ENCODE peak calls at places on chromosomes 2 and 18, in seven cellular contexts. One of them, this sample, is unnamed.

GRCh38 chr2:111948832-111949231 is 50.4 kb downstream of the MERTK start:
- DNase-seq in neuronal stem cell: no peak
- DNase-seq in IMR-90: no peak
- DNase-seq in H9: no peak
- DNase-seq in trophoblast cell: no peak
- DNase-seq in mesenchymal stem cell: no peak
- DNase-seq in H1: no peak
- DNase-seq in this sample: no peak

GRCh38 chr2:38532366-38532765 is 70.4 kb downstream of the HNRNPLL start:
- DNase-seq in H1: no peak
- DNase-seq in neuronal stem cell: no peak
- DNase-seq in mesenchymal stem cell: no peak
- DNase-seq in H9: no peak
- DNase-seq in IMR-90: no peak
- DNase-seq in trophoblast cell: no peak
- DNase-seq in this sample: no peak

GRCh38 chr2:49255325-49256023 is 101.2 kb upstream of the FSHR start:
- DNase-seq in H9: no peak
- DNase-seq in mesenchymal stem cell: no peak
- DNase-seq in H1: no peak
- DNase-seq in trophoblast cell: no peak
- DNase-seq in IMR-90: no peak
- DNase-seq in neuronal stem cell: no peak
- DNase-seq in this sample: no peak

GRCh38 chr2:181312515-181312927 is 144.7 kb upstream of the ITGA4 start:
- DNase-seq in neuronal stem cell: no peak
- DNase-seq in H9: no peak
- DNase-seq in IMR-90: no peak
- DNase-seq in trophoblast cell: no peak
- DNase-seq in H1: no peak
- DNase-seq in mesenchymal stem cell: no peak
- DNase-seq in this sample: no peak

GRCh38 chr2:201827621-201828020 is 21.3 kb downstream of the CDK15 start:
- DNase-seq in H1: no peak
- DNase-seq in neuronal stem cell: no peak
- DNase-seq in H9: no peak
- DNase-seq in IMR-90: peak; percentile 75
- DNase-seq in mesenchymal stem cell: no peak
- DNase-seq in trophoblast cell: no peak
- DNase-seq in this sample: no peak

GRCh38 chr2:70995227-70995729 is 605 bp upstream of the TEX261 start:
- DNase-seq in trophoblast cell: peak; percentile 54
- DNase-seq in H1: no peak
- DNase-seq in mesenchymal stem cell: peak; percentile 51
- DNase-seq in H9: peak; percentile 52
- DNase-seq in neuronal stem cell: peak; percentile 21
- DNase-seq in IMR-90: peak; percentile 17
- DNase-seq in this sample: peak; percentile 74

GRCh38 chr2:220855296-220855695 is 716.8 kb downstream of the EPHA4 start:
- DNase-seq in IMR-90: peak; percentile 57
- DNase-seq in trophoblast cell: no peak
- DNase-seq in mesenchymal stem cell: peak; percentile 64
- DNase-seq in neuronal stem cell: no peak
- DNase-seq in H1: no peak
- DNase-seq in H9: no peak
- DNase-seq in this sample: no peak

GRCh38 chr2:146615778-146616177 is 1229.1 kb upstream of the ACVR2A start:
- DNase-seq in mesenchymal stem cell: no peak
- DNase-seq in H9: no peak
- DNase-seq in IMR-90: no peak
- DNase-seq in trophoblast cell: no peak
- DNase-seq in H1: no peak
- DNase-seq in neuronal stem cell: no peak
- DNase-seq in this sample: no peak

GRCh38 chr2:207315131-207315530 is 149.4 kb upstream of the KLF7 start:
- DNase-seq in neuronal stem cell: no peak
- DNase-seq in mesenchymal stem cell: no peak
- DNase-seq in trophoblast cell: no peak
- DNase-seq in H1: no peak
- DNase-seq in H9: no peak
- DNase-seq in IMR-90: peak; percentile 44
- DNase-seq in this sample: no peak

GRCh38 chr18:23307567-23308295 is 145.4 kb upstream of the RIOK3 start:
- DNase-seq in IMR-90: peak; percentile 58
- DNase-seq in H9: no peak
- DNase-seq in mesenchymal stem cell: peak; percentile 89
- DNase-seq in H1: no peak
- DNase-seq in neuronal stem cell: no peak
- DNase-seq in trophoblast cell: peak; percentile 80
- DNase-seq in this sample: no peak

GRCh38 chr2:196464311-196464710 is 175.2 kb upstream of the CCDC150 start:
- DNase-seq in H1: no peak
- DNase-seq in mesenchymal stem cell: no peak
- DNase-seq in neuronal stem cell: no peak
- DNase-seq in IMR-90: peak; percentile 26
- DNase-seq in trophoblast cell: no peak
- DNase-seq in H9: no peak
- DNase-seq in this sample: no peak

GRCh38 chr2:238584617-238585016 is 157.9 kb downstream of the ASB1 start:
- DNase-seq in IMR-90: no peak
- DNase-seq in neuronal stem cell: no peak
- DNase-seq in H1: no peak
- DNase-seq in H9: no peak
- DNase-seq in trophoblast cell: no peak
- DNase-seq in mesenchymal stem cell: no peak
- DNase-seq in this sample: no peak

GRCh38 chr2:42598656-42599267 is 30.3 kb downstream of the MTA3 start:
- DNase-seq in trophoblast cell: no peak
- DNase-seq in H1: no peak
- DNase-seq in neuronal stem cell: no peak
- DNase-seq in H9: no peak
- DNase-seq in mesenchymal stem cell: no peak
- DNase-seq in IMR-90: no peak
- DNase-seq in this sample: peak; percentile 47

GRCh38 chr18:47975701-47976100 is 45.2 kb upstream of the SMAD2 start:
- DNase-seq in H9: no peak
- DNase-seq in H1: no peak
- DNase-seq in IMR-90: no peak
- DNase-seq in mesenchymal stem cell: no peak
- DNase-seq in neuronal stem cell: no peak
- DNase-seq in trophoblast cell: peak; percentile 95
- DNase-seq in this sample: peak; percentile 67

GRCh38 chr2:44429034-44429433 is 67.3 kb downstream of the CAMKMT start:
- DNase-seq in neuronal stem cell: no peak
- DNase-seq in H1: no peak
- DNase-seq in trophoblast cell: no peak
- DNase-seq in IMR-90: peak; percentile 54
- DNase-seq in mesenchymal stem cell: peak; percentile 15
- DNase-seq in H9: no peak
- DNase-seq in this sample: peak; percentile 49

GRCh38 chr2:47862949-47863348 is 43.3 kb downstream of the FBXO11 start:
- DNase-seq in neuronal stem cell: no peak
- DNase-seq in H1: no peak
- DNase-seq in mesenchymal stem cell: no peak
- DNase-seq in H9: no peak
- DNase-seq in IMR-90: no peak
- DNase-seq in trophoblast cell: no peak
- DNase-seq in this sample: no peak

GRCh38 chr18:37253424-37254255 is 312.0 kb downstream of the CELF4 start:
- DNase-seq in neuronal stem cell: peak; percentile 67
- DNase-seq in H1: peak; percentile 78
- DNase-seq in IMR-90: no peak
- DNase-seq in mesenchymal stem cell: peak; percentile 8
- DNase-seq in H9: peak; percentile 72
- DNase-seq in trophoblast cell: no peak
- DNase-seq in this sample: peak; percentile 70

GRCh38 chr2:223306371-223306770 is 254.4 kb downstream of the KCNE4 start:
- DNase-seq in trophoblast cell: peak; percentile 23
- DNase-seq in IMR-90: peak; percentile 49
- DNase-seq in H9: peak; percentile 62
- DNase-seq in neuronal stem cell: no peak
- DNase-seq in mesenchymal stem cell: peak; percentile 59
- DNase-seq in H1: peak; percentile 51
- DNase-seq in this sample: peak; percentile 85

GRCh38 chr2:28334527-28334891 is 58.1 kb upstream of the FOSL2 start:
- DNase-seq in neuronal stem cell: no peak
- DNase-seq in IMR-90: no peak
- DNase-seq in H9: no peak
- DNase-seq in H1: no peak
- DNase-seq in trophoblast cell: no peak
- DNase-seq in mesenchymal stem cell: no peak
- DNase-seq in this sample: no peak

GRCh38 chr2:114550895-114551793 is 108.7 kb downstream of the DPP10 start:
- DNase-seq in mesenchymal stem cell: peak; percentile 29
- DNase-seq in trophoblast cell: peak; percentile 55
- DNase-seq in neuronal stem cell: peak; percentile 52
- DNase-seq in H1: peak; percentile 66
- DNase-seq in IMR-90: peak; percentile 50
- DNase-seq in H9: peak; percentile 69
- DNase-seq in this sample: peak; percentile 77

GRCh38 chr2:234480337-234480736 is 16.5 kb downstream of the ARL4C start:
- DNase-seq in IMR-90: no peak
- DNase-seq in trophoblast cell: no peak
- DNase-seq in H1: no peak
- DNase-seq in neuronal stem cell: no peak
- DNase-seq in mesenchymal stem cell: no peak
- DNase-seq in H9: no peak
- DNase-seq in this sample: no peak

GRCh38 chr2:66576381-66577330 is 141.7 kb downstream of the MEIS1 start:
- DNase-seq in trophoblast cell: no peak
- DNase-seq in mesenchymal stem cell: peak; percentile 72
- DNase-seq in H1: peak; percentile 75
- DNase-seq in IMR-90: peak; percentile 79
- DNase-seq in neuronal stem cell: no peak
- DNase-seq in H9: peak; percentile 54
- DNase-seq in this sample: peak; percentile 66

DNA sequence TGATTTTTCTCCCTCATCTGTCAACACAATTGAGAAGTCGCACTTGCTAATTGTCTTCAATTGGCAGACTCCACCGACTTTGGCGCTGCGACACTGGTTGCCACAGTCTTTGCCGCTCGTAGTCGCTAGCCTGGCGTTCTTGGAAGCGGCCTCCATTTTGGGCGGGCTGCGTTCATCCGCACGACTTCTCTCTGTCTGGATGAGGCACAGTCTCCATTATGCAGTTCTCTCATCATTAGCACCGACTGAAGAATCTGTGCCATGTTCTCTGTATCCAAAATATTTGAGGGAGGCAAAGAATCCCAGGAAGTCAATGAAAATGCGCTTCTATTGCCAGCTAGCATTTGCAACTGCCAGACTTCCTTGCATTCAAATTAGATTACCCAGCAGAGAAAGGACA is 95.3 kb upstream of the CCDC68 start:
- DNase-seq in neuronal stem cell: no peak
- DNase-seq in IMR-90: no peak
- DNase-seq in trophoblast cell: no peak
- DNase-seq in H1: no peak
- DNase-seq in mesenchymal stem cell: no peak
- DNase-seq in H9: no peak
- DNase-seq in this sample: no peak
- H3K23ac ChIP-seq in neuronal stem cell: no peak overlapping the region
- H3K23ac ChIP-seq in IMR-90: no peak overlapping the region
- H3K23ac ChIP-seq in trophoblast cell: no peak overlapping the region
- H3K23ac ChIP-seq in H1: no peak overlapping the region
- H3K23ac ChIP-seq in mesenchymal stem cell: no peak overlapping the region
- H3K23ac ChIP-seq in H9: no peak overlapping the region
- H3K23ac ChIP-seq in this sample: no peak overlapping the region

GRCh38 chr18:50944245-50944917 is 23.5 kb upstream of the ELAC1 start:
- DNase-seq in neuronal stem cell: no peak
- DNase-seq in trophoblast cell: no peak
- DNase-seq in IMR-90: no peak
- DNase-seq in H9: no peak
- DNase-seq in H1: no peak
- DNase-seq in mesenchymal stem cell: no peak
- DNase-seq in this sample: no peak
- H3K23ac ChIP-seq in neuronal stem cell: no peak overlapping the region
- H3K23ac ChIP-seq in trophoblast cell: no peak overlapping the region
- H3K23ac ChIP-seq in IMR-90: no peak overlapping the region
- H3K23ac ChIP-seq in H9: no peak overlapping the region
- H3K23ac ChIP-seq in H1: no peak overlapping the region
- H3K23ac ChIP-seq in mesenchymal stem cell: no peak overlapping the region
- H3K23ac ChIP-seq in this sample: no peak overlapping the region

DNA sequence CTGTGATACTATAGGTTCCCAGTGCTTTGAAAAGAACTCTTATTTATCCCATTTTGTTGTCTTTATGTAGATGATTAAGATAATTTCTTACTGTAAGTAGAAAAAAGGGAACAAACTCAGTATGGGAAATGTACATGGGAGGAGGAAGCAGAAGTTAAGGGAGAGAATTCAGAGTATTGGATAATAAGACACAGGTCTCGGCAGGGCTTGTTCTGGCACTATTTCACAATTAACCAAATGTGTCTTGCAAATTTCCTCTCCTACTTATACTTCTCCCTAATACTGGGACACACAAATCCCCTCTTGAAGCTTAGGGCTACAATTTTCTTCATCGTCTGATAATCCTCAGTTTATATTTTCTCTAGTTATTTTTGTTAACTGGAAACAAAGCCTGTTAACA is 744.0 kb downstream of the ADCYAP1 start:
- DNase-seq in trophoblast cell: no peak
- DNase-seq in IMR-90: no peak
- DNase-seq in H1: no peak
- DNase-seq in neuronal stem cell: no peak
- DNase-seq in mesenchymal stem cell: no peak
- DNase-seq in H9: no peak
- DNase-seq in this sample: no peak
- H3K23ac ChIP-seq in trophoblast cell: no peak overlapping the region
- H3K23ac ChIP-seq in IMR-90: no peak overlapping the region
- H3K23ac ChIP-seq in H1: no peak overlapping the region
- H3K23ac ChIP-seq in neuronal stem cell: no peak overlapping the region
- H3K23ac ChIP-seq in mesenchymal stem cell: no peak overlapping the region
- H3K23ac ChIP-seq in H9: no peak overlapping the region
- H3K23ac ChIP-seq in this sample: no peak overlapping the region

DNA sequence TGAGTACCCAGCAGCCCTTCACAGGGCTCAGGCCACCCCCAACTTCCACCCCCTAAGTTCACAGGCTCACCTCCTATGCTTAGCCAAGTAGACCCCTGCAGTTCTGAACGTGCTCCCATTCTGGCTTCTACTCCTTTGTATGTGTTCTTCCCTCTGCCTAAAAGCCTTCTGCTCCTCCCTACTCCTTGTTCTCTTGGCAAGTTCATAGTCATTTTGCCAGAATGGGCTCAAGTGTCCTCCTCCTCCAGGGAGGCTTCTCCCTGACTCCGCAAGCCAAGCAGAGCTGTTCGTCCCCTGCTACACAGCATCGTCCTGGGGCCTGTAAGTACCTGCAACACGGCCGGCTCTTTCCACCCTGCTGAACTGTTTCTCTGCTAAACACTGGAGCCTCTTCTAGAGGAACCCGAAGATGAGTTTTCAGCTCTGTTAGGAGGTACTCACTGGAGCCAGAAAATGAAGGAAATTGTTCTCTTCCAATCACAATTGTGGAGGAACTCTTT is 14.6 kb upstream of the CETN1 start:
- DNase-seq in trophoblast cell: no peak
- DNase-seq in IMR-90: no peak
- DNase-seq in H9: no peak
- DNase-seq in neuronal stem cell: no peak
- DNase-seq in mesenchymal stem cell: no peak
- DNase-seq in H1: no peak
- DNase-seq in this sample: no peak
- H3K23ac ChIP-seq in trophoblast cell: no peak overlapping the region
- H3K23ac ChIP-seq in IMR-90: no peak overlapping the region
- H3K23ac ChIP-seq in H9: no peak overlapping the region
- H3K23ac ChIP-seq in neuronal stem cell: no peak overlapping the region
- H3K23ac ChIP-seq in mesenchymal stem cell: no peak overlapping the region
- H3K23ac ChIP-seq in H1: no peak overlapping the region
- H3K23ac ChIP-seq in this sample: no peak overlapping the region

GRCh38 chr2:190090148-190090547 is 27.6 kb upstream of the MSTN start:
- DNase-seq in neuronal stem cell: no peak
- DNase-seq in H1: no peak
- DNase-seq in mesenchymal stem cell: no peak
- DNase-seq in H9: no peak
- DNase-seq in trophoblast cell: no peak
- DNase-seq in IMR-90: no peak
- DNase-seq in this sample: no peak
- H3K23ac ChIP-seq in neuronal stem cell: no peak overlapping the region
- H3K23ac ChIP-seq in H1: no peak overlapping the region
- H3K23ac ChIP-seq in mesenchymal stem cell: no peak overlapping the region
- H3K23ac ChIP-seq in H9: no peak overlapping the region
- H3K23ac ChIP-seq in trophoblast cell: no peak overlapping the region
- H3K23ac ChIP-seq in IMR-90: no peak overlapping the region
- H3K23ac ChIP-seq in this sample: no peak overlapping the region

This sample was measured in mesendoderm.